ENCODE peak calls at places on chromosomes 4 and X, in eight cellular contexts. Q is upper lobe of left lung, M is HepG2, N is stomach, S is transverse colon, G is breast epithelium, H is GM23338, B is sigmoid colon. P is an unnamed sample.

GRCh38 chrX:2708016-2708415 is 16.9 kb downstream of the CD99 start:
- DNase-seq in Q (no peak), M (no peak), N (no peak), S (no peak), G (no peak), H (no peak), B (no peak), P (no peak)

GRCh38 chr4:123597586-123597985 is 201.0 kb downstream of the SPRY1 start:
- DNase-seq in Q (no peak), M (no peak), N (no peak), S (no peak), G (peak), H (no peak), B (no peak), P (no peak)

GRCh38 chr4:158190736-158191135 is 17.9 kb upstream of the GASK1B start:
- DNase-seq in Q (no peak), M (no peak), N (no peak), S (no peak), G (no peak), H (no peak), B (no peak), P (no peak)

GRCh38 chrX:14903891-14904290 is 30.7 kb downstream of the MOSPD2 start:
- DNase-seq in Q (no peak), M (no peak), N (no peak), S (no peak), G (no peak), H (no peak), B (no peak), P (no peak)

GRCh38 chr4:173752610-173753009 is 222.6 kb upstream of the HAND2 start:
- DNase-seq in Q (no peak), M (peak), N (no peak), S (peak), G (no peak), H (peak), B (no peak), P (no peak)

GRCh38 chr4:7206856-7207567 is 14.7 kb downstream of the SORCS2 start:
- DNase-seq in Q (peak), M (no peak), N (peak), S (peak), G (peak), H (peak), B (peak), P (peak)

GRCh38 chr4:39626913-39627312 is 11.8 kb downstream of the SMIM14 start:
- DNase-seq in Q (no peak), M (no peak), N (no peak), S (no peak), G (no peak), H (no peak), B (no peak), P (no peak)

GRCh38 chr4:72969957-72970356 is 99.6 kb downstream of the COX18 start:
- DNase-seq in Q (no peak), M (no peak), N (no peak), S (no peak), G (no peak), H (peak), B (no peak), P (no peak)

GRCh38 chr4:54093609-54094240 is 6.2 kb upstream of the GSX2 start:
- DNase-seq in Q (no peak), M (no peak), N (no peak), S (no peak), G (no peak), H (peak), B (no peak), P (no peak)

GRCh38 chrX:135437867-135438733 is 16.4 kb downstream of the SMIM10L2A start:
- DNase-seq in Q (no peak), M (peak), N (no peak), S (no peak), G (no peak), H (peak), B (no peak), P (peak)

GRCh38 chr4:182642831-182643230 is 274.4 kb downstream of the DCTD start:
- DNase-seq in Q (no peak), M (peak), N (no peak), S (no peak), G (no peak), H (no peak), B (no peak), P (peak)

GRCh38 chr4:176321589-176321988 is 1.8 kb downstream of the SPCS3 start:
- DNase-seq in Q (no peak), M (no peak), N (no peak), S (no peak), G (no peak), H (no peak), B (no peak), P (no peak)

GRCh38 chrX:104833401-104833800 is 267.4 kb downstream of the IL1RAPL2 start:
- DNase-seq in Q (no peak), M (no peak), N (no peak), S (no peak), G (no peak), H (no peak), B (no peak), P (no peak)
- TF ChIP-seq POLR2AphosphoS5 in Q (no peak), M (no peak), N (no peak), S (no peak), G (no peak), H (no peak), B (no peak), P (no peak)

GRCh38 chr4:24180586-24180985 is 290.7 kb upstream of the PPARGC1A start:
- DNase-seq in Q (no peak), M (no peak), N (no peak), S (no peak), G (no peak), H (no peak), B (no peak), P (no peak)
- TF ChIP-seq POLR2AphosphoS5 in Q (no peak), M (no peak), N (no peak), S (no peak), G (no peak), H (no peak), B (no peak), P (no peak)

GRCh38 chrX:39736219-39737211 is 361.2 kb downstream of the BCOR start:
- DNase-seq in Q (peak), M (no peak), N (peak), S (peak), G (peak), H (no peak), B (peak), P (peak)
- TF ChIP-seq POLR2AphosphoS5 in Q (peak), M (no peak), N (peak), S (peak), G (peak), H (no peak), B (peak), P (no peak)

GRCh38 chr4:75142850-75143249 is 209.9 kb downstream of the PARM1 start:
- DNase-seq in Q (no peak), M (no peak), N (no peak), S (no peak), G (no peak), H (no peak), B (no peak), P (no peak)

GRCh38 chr4:75141162-75141561 is 208.2 kb downstream of the PARM1 start:
- DNase-seq in Q (no peak), M (no peak), N (no peak), S (no peak), G (no peak), H (peak), B (no peak), P (no peak)

GRCh38 chr4:75146223-75146622 is 213.3 kb downstream of the PARM1 start:
- DNase-seq in Q (no peak), M (no peak), N (no peak), S (no peak), G (no peak), H (no peak), B (no peak), P (no peak)

GRCh38 chr4:75142377-75142776 is 209.5 kb downstream of the PARM1 start:
- DNase-seq in Q (no peak), M (no peak), N (no peak), S (no peak), G (no peak), H (no peak), B (no peak), P (no peak)

GRCh38 chr4:75144475-75144874 is 211.6 kb downstream of the PARM1 start:
- DNase-seq in Q (no peak), M (no peak), N (no peak), S (no peak), G (no peak), H (peak), B (no peak), P (no peak)
- TF ChIP-seq POLR2AphosphoS5 in Q (no peak), M (no peak), N (no peak), S (no peak), G (no peak), H (no peak), B (no peak), P (no peak)

GRCh38 chr4:184347251-184348239 is 126.8 kb downstream of the IRF2 start:
- DNase-seq in Q (peak), M (no peak), N (peak), S (peak), G (peak), H (peak), B (peak), P (no peak)
- TF ChIP-seq POLR2AphosphoS5 in Q (peak), M (no peak), N (peak), S (peak), G (no peak), H (peak), B (peak), P (no peak)

GRCh38 chr4:984336-985054 is 2.3 kb upstream of the IDUA start:
- DNase-seq in Q (no peak), M (no peak), N (no peak), S (no peak), G (no peak), H (no peak), B (no peak), P (no peak)

GRCh38 chr4:982814-983213 is 4.0 kb upstream of the IDUA start:
- DNase-seq in Q (no peak), M (no peak), N (no peak), S (no peak), G (no peak), H (no peak), B (no peak), P (no peak)

GRCh38 chr4:986428-986948 is 356 bp upstream of the IDUA start:
- DNase-seq in Q (no peak), M (no peak), N (no peak), S (no peak), G (no peak), H (peak), B (no peak), P (peak)

GRCh38 chr4:986949-987688 is at the start of gene IDUA:
- DNase-seq in Q (peak), M (peak), N (peak), S (peak), G (peak), H (peak), B (peak), P (peak)

GRCh38 chr4:985123-985830 is 1.6 kb upstream of the IDUA start:
- DNase-seq in Q (peak), M (peak), N (peak), S (peak), G (no peak), H (peak), B (no peak), P (no peak)
- TF ChIP-seq POLR2AphosphoS5 in Q (no peak), M (peak), N (peak), S (peak), G (no peak), H (peak), B (no peak), P (no peak)